ENCODE peak calls at places on chromosomes 11 and 22, in five cellular contexts. One of them, this sample, is unnamed. For H3K27me3 and H3K36me3, the result is how much of the 10 kb centered on the place peaks cover.

GRCh38 chr11:86954288-86955110 is 696 bp downstream of the FZD4 start:
- DNase-seq in osteoblast: peak
- DNase-seq in left lung: peak
- DNase-seq in mammary epithelial cell: peak
- DNase-seq in CD4-positive, CD25-positive, alpha-beta regulatory T cell: no peak
- DNase-seq in this sample: peak

GRCh38 chr11:105229758-105230157 is 90.2 kb upstream of the CARD18 start:
- DNase-seq in osteoblast: no peak
- DNase-seq in left lung: no peak
- DNase-seq in mammary epithelial cell: no peak
- DNase-seq in CD4-positive, CD25-positive, alpha-beta regulatory T cell: no peak
- DNase-seq in this sample: no peak

GRCh38 chr11:118910309-118911112 is 15.2 kb downstream of the BCL9L start:
- DNase-seq in osteoblast: peak
- DNase-seq in left lung: peak
- DNase-seq in mammary epithelial cell: peak
- DNase-seq in CD4-positive, CD25-positive, alpha-beta regulatory T cell: peak
- DNase-seq in this sample: peak

GRCh38 chr11:93476796-93477195 is 66.4 kb downstream of the SMCO4 start:
- DNase-seq in osteoblast: peak
- DNase-seq in left lung: no peak
- DNase-seq in mammary epithelial cell: peak
- DNase-seq in CD4-positive, CD25-positive, alpha-beta regulatory T cell: no peak
- DNase-seq in this sample: no peak

GRCh38 chr11:105035262-105035620 is 297 bp upstream of the CASP1 start:
- DNase-seq in osteoblast: no peak
- DNase-seq in left lung: no peak
- DNase-seq in mammary epithelial cell: no peak
- DNase-seq in CD4-positive, CD25-positive, alpha-beta regulatory T cell: no peak
- DNase-seq in this sample: no peak

GRCh38 chr11:47980907-47981621 is 705 bp downstream of the PTPRJ start:
- DNase-seq in osteoblast: peak
- DNase-seq in left lung: peak
- DNase-seq in mammary epithelial cell: peak
- DNase-seq in CD4-positive, CD25-positive, alpha-beta regulatory T cell: no peak
- DNase-seq in this sample: peak

GRCh38 chr22:37062657-37063381 is 11.3 kb downstream of the KCTD17 start:
- DNase-seq in osteoblast: no peak
- DNase-seq in left lung: no peak
- DNase-seq in mammary epithelial cell: no peak
- DNase-seq in CD4-positive, CD25-positive, alpha-beta regulatory T cell: no peak
- DNase-seq in this sample: peak

GRCh38 chr22:30483169-30483568 is 11.4 kb upstream of the SEC14L3 start:
- DNase-seq in osteoblast: no peak
- DNase-seq in left lung: no peak
- DNase-seq in mammary epithelial cell: no peak
- DNase-seq in CD4-positive, CD25-positive, alpha-beta regulatory T cell: no peak
- DNase-seq in this sample: no peak

GRCh38 chr22:43891360-43892182 is at the start of gene PNPLA5:
- DNase-seq in osteoblast: peak
- DNase-seq in left lung: no peak
- DNase-seq in mammary epithelial cell: no peak
- DNase-seq in CD4-positive, CD25-positive, alpha-beta regulatory T cell: no peak
- DNase-seq in this sample: peak
- H3K4me3 ChIP-seq in osteoblast: peak
- H3K4me3 ChIP-seq in left lung: no peak
- H3K4me3 ChIP-seq in mammary epithelial cell: no peak
- H3K4me3 ChIP-seq in CD4-positive, CD25-positive, alpha-beta regulatory T cell: no peak
- H3K4me3 ChIP-seq in this sample: peak

DNA sequence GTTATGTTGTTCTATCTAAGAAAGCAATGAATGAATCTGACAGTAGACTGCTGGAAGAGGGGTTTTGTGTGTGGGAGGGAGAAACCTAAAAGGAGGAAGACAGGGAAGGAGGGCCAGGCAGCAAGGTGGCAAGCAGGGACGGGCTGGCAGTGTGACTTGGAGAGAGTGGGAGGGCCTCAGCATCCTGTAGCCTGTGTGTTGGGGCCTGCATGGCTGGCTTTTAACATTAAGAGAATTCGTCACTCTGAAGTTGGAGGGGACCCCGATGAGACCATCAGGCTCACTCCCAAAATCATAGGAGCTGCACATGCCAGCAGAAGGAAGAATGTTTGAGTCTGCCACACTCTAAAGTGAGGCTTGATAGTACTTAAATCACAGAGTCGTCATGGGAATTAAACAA is 199.6 kb downstream of the TENM4 start:
- DNase-seq in osteoblast: no peak
- DNase-seq in left lung: no peak
- DNase-seq in mammary epithelial cell: no peak
- DNase-seq in CD4-positive, CD25-positive, alpha-beta regulatory T cell: no peak
- DNase-seq in this sample: no peak
- H3K27me3 ChIP-seq in osteoblast: under half
- H3K27me3 ChIP-seq in left lung: under half
- H3K27me3 ChIP-seq in mammary epithelial cell: under half
- H3K27me3 ChIP-seq in CD4-positive, CD25-positive, alpha-beta regulatory T cell: under half
- H3K27me3 ChIP-seq in this sample: under half

DNA sequence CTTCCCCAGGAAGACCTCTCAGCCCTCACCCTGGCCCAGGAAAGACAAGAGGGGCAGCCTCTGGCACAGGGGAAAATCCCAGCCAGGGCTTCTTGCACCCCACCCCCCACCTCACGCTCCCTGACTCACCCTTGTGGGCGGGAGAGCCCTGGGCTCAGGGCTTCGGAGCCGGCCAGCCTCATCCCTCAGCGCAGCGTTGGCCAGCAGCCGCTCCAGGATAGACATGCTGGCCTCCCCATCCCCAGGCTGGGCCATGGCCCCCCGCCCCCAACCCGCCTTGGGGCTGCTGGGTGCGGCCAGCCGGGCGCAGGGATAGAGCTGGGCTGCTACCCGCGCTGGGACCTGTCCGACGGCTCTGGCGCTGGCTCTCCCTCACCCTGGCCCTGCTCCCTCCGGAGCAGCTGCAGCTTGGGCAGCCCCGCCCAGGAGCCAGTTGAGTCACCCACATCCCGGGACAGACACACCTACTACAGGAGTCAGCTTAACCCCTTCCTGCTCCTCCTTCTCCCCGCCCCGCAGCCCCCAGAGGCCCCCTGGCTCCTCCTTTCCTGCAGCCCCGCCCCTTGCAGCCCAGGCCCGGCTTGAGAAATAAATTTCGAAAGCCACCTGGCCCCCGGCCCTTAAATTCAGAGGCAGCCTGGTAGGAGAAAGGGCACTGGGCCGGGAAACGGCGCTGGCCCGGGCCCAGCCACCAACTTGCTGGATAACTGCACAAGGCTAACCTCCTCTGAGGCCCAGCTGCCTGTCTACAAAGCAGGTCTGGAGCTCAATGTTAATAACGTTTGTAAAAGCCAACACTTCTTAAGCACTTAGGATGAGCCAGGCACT is 13.4 kb downstream of the TNKS1BP1 start:
- DNase-seq in osteoblast: peak
- DNase-seq in left lung: peak
- DNase-seq in mammary epithelial cell: peak
- DNase-seq in CD4-positive, CD25-positive, alpha-beta regulatory T cell: peak
- DNase-seq in this sample: peak
- H3K36me3 ChIP-seq in osteoblast: half or more
- H3K36me3 ChIP-seq in left lung: half or more
- H3K36me3 ChIP-seq in mammary epithelial cell: under half
- H3K36me3 ChIP-seq in CD4-positive, CD25-positive, alpha-beta regulatory T cell: under half
- H3K36me3 ChIP-seq in this sample: under half

GRCh38 chr11:120249279-120250022 is 9.5 kb downstream of the POU2F3 start:
- DNase-seq in osteoblast: no peak
- DNase-seq in left lung: no peak
- DNase-seq in mammary epithelial cell: no peak
- DNase-seq in CD4-positive, CD25-positive, alpha-beta regulatory T cell: no peak
- DNase-seq in this sample: no peak
- H3K4me3 ChIP-seq in osteoblast: no peak
- H3K4me3 ChIP-seq in left lung: no peak
- H3K4me3 ChIP-seq in mammary epithelial cell: no peak
- H3K4me3 ChIP-seq in CD4-positive, CD25-positive, alpha-beta regulatory T cell: no peak
- H3K4me3 ChIP-seq in this sample: no peak

This sample was measured in H7.